ENCODE peak calls at places on chromosomes 4 and X, in eight cellular contexts. F is midbrain, C is nephron progenitor cell, L is left cardiac atrium, G is activated T-cell treated with anti-CD3 and anti-CD28 coated beads for 4 hours, H is HTR-8/SVneo, Z is GM03348, R is endothelial cell. O is an unnamed sample.

GRCh38 chr4:90198086-90198847 is 71.1 kb downstream of the CCSER1 start:
- DNase-seq in F (no peak), C (no peak), L (no peak), G (no peak), H (no peak), Z (no peak), R (no peak), O (peak)

GRCh38 chr4:150976478-150977118 is 38.5 kb downstream of the LRBA start:
- DNase-seq in F (no peak), C (no peak), L (no peak), G (no peak), H (no peak), Z (no peak), R (no peak), O (no peak)

GRCh38 chrX:154037754-154038153 is 18.1 kb upstream of the IRAK1 start:
- DNase-seq in F (no peak), C (no peak), L (no peak), G (no peak), H (no peak), Z (no peak), R (no peak), O (no peak)

GRCh38 chr4:187544461-187545053 is 451.0 kb upstream of the ZFP42 start:
- DNase-seq in F (no peak), C (no peak), L (no peak), G (no peak), H (no peak), Z (no peak), R (no peak), O (no peak)

GRCh38 chrX:13380230-13380629 is 60.4 kb upstream of the ATXN3L start:
- DNase-seq in F (no peak), C (no peak), L (no peak), G (no peak), H (no peak), Z (peak), R (no peak), O (no peak)

GRCh38 chr4:1541449-1542225 is 135.4 kb upstream of the NKX1-1 start:
- DNase-seq in F (no peak), C (no peak), L (peak), G (no peak), H (no peak), Z (no peak), R (no peak), O (no peak)

GRCh38 chr4:100208459-100208858 is 18.2 kb upstream of the DDIT4L start:
- DNase-seq in F (no peak), C (no peak), L (no peak), G (no peak), H (no peak), Z (no peak), R (no peak), O (no peak)

GRCh38 chr4:119103263-119103662 is 32.4 kb upstream of the MYOZ2 start:
- DNase-seq in F (no peak), C (no peak), L (peak), G (no peak), H (peak), Z (peak), R (peak), O (no peak)

GRCh38 chrX:118521435-118521834 is 25.8 kb downstream of the DOCK11 start:
- DNase-seq in F (no peak), C (no peak), L (no peak), G (no peak), H (no peak), Z (peak), R (no peak), O (no peak)

GRCh38 chr4:14308229-14308651 is 680.7 kb upstream of the BOD1L1 start:
- DNase-seq in F (no peak), C (no peak), L (no peak), G (no peak), H (no peak), Z (no peak), R (no peak), O (no peak)

GRCh38 chr4:133866328-133866699 is 335.3 kb downstream of the PABPC4L start:
- DNase-seq in F (no peak), C (no peak), L (no peak), G (no peak), H (no peak), Z (no peak), R (no peak), O (peak)

GRCh38 chr4:146428298-146428697 is 93.4 kb downstream of the SLC10A7 start:
- DNase-seq in F (no peak), C (no peak), L (no peak), G (no peak), H (no peak), Z (no peak), R (no peak), O (no peak)

GRCh38 chr4:84690481-84690880 is 107.6 kb downstream of the CDS1 start:
- DNase-seq in F (no peak), C (no peak), L (no peak), G (no peak), H (no peak), Z (no peak), R (no peak), O (no peak)

GRCh38 chr4:75686346-75686745 is 13.1 kb upstream of the G3BP2 start:
- DNase-seq in F (no peak), C (no peak), L (no peak), G (peak), H (no peak), Z (peak), R (no peak), O (no peak)

GRCh38 chr4:169307581-169307980 is 36.8 kb upstream of the SH3RF1 start:
- DNase-seq in F (no peak), C (no peak), L (no peak), G (no peak), H (no peak), Z (no peak), R (no peak), O (no peak)

GRCh38 chr4:104906274-104906673 is 240.4 kb upstream of the TET2 start:
- DNase-seq in F (no peak), C (no peak), L (no peak), G (no peak), H (no peak), Z (no peak), R (no peak), O (peak)

GRCh38 chr4:169222768-169223167 is 48.0 kb downstream of the SH3RF1 start:
- DNase-seq in F (no peak), C (no peak), L (no peak), G (no peak), H (no peak), Z (no peak), R (no peak), O (no peak)

GRCh38 chrX:16239211-16239610 is 71.9 kb downstream of the MAGEB17 start:
- DNase-seq in F (no peak), C (no peak), L (no peak), G (no peak), H (peak), Z (peak), R (no peak), O (peak)